ENCODE peak calls at places on chromosomes 4 and X, in ten cellular contexts. L is activated B cell treated with CpG ODN at 0.5 μM for 24 hours; M is stimulated activated naive CD4-positive, alpha-beta T cell; J is T-helper 2 cell; K is activated T-cell treated with anti-CD3 and anti-CD28 coated beads, Interleukin-2, amount 50 U/mL, for 1 hour; A is NCI-H1092 treated with DMSO at 0.1 percent for 48 hours; H is EL; S is BE2C; Q is A673; P is CD4-positive, alpha-beta T cell. F is an unnamed sample.

GRCh38 chrX:264634-265455 is 16.3 kb upstream of the PLCXD1 start:
- DNase-seq in H (no peak), Q (no peak), P (no peak), M (no peak), L (no peak), K (no peak), A (no peak), S (no peak), J (no peak), F (no peak)

GRCh38 chr4:80202190-80202711 is 4.9 kb downstream of the PRDM8 start:
- DNase-seq in K (peak; percentile 87), M (peak; percentile 65), J (peak; percentile 74), A (peak; percentile 70), H (peak; percentile 83), Q (peak; percentile 57), P (peak; percentile 78), S (peak; percentile 72), L (peak; percentile 84), F (peak; percentile 78)

GRCh38 chr4:37914539-37914938 is 23.7 kb downstream of the TBC1D1 start:
- DNase-seq in J (no peak), A (no peak), P (no peak), L (no peak), S (no peak), M (no peak), H (no peak), K (no peak), Q (no peak), F (no peak)

GRCh38 chrX:93874554-93874953 is 200.5 kb downstream of the FAM133A start:
- DNase-seq in H (no peak), S (peak; percentile 3), M (no peak), L (no peak), J (no peak), A (no peak), Q (peak; percentile 51), P (no peak), K (no peak), F (no peak)

GRCh38 chrX:108165349-108166111 is 74.0 kb downstream of the ATG4A start:
- DNase-seq in M (no peak), H (peak; percentile 37), P (no peak), K (no peak), L (no peak), Q (peak; percentile 38), S (no peak), J (no peak), A (no peak), F (no peak)

GRCh38 chr4:119559044-119559647 is 69.5 kb downstream of the PDE5A start:
- DNase-seq in P (no peak), M (no peak), Q (peak; percentile 60), A (peak; percentile 39), K (no peak), L (no peak), S (no peak), J (no peak), H (peak; percentile 55), F (no peak)

GRCh38 chr4:173538148-173538902 is 8.3 kb upstream of the HAND2 start:
- DNase-seq in P (no peak), K (no peak), L (no peak), J (no peak), A (peak; percentile 58), M (no peak), Q (peak; percentile 71), S (peak; percentile 66), H (no peak), F (no peak)

GRCh38 chrX:9197231-9197630 is 163.3 kb upstream of the FAM9B start:
- DNase-seq in Q (no peak), A (no peak), J (no peak), K (no peak), P (no peak), L (no peak), H (peak; percentile 19), S (no peak), M (no peak), F (no peak)

GRCh38 chrX:132022115-132022862 is 813 bp upstream of the STK26 start:
- DNase-seq in M (no peak), P (no peak), L (no peak), Q (peak; percentile 23), K (no peak), J (peak; percentile 51), A (no peak), H (no peak), S (no peak), F (no peak)

GRCh38 chr4:122764071-122764807 is 31.7 kb downstream of the BBS12 start:
- DNase-seq in M (no peak), J (no peak), H (peak; percentile 89), S (no peak), A (no peak), Q (no peak), P (no peak), K (no peak), L (no peak), F (no peak)

GRCh38 chr4:98746530-98746929 is 88.1 kb upstream of the TSPAN5 start:
- DNase-seq in S (no peak), H (peak; percentile 21), M (no peak), Q (peak; percentile 44), K (no peak), P (no peak), A (no peak), L (no peak), J (no peak), F (no peak)

GRCh38 chr4:24203896-24204295 is 314.0 kb upstream of the PPARGC1A start:
- DNase-seq in S (no peak), M (no peak), Q (no peak), P (no peak), A (no peak), K (no peak), H (no peak), L (no peak), J (no peak), F (no peak)

GRCh38 chrX:6898371-6898770 is 249.1 kb upstream of the STS start:
- DNase-seq in P (no peak), L (no peak), H (no peak), S (no peak), J (no peak), M (no peak), K (no peak), A (no peak), Q (no peak), F (no peak)

GRCh38 chrX:56569378-56570061 is 6.1 kb downstream of the UBQLN2 start:
- DNase-seq in J (no peak), Q (no peak), H (no peak), S (no peak), P (no peak), M (no peak), K (no peak), A (no peak), L (no peak), F (no peak)

GRCh38 chr4:172040766-172041165 is 227.6 kb downstream of the GALNTL6 start:
- DNase-seq in A (no peak), K (no peak), L (no peak), J (no peak), Q (no peak), S (no peak), P (no peak), H (no peak), M (no peak), F (no peak)

GRCh38 chr4:42671431-42672194 is 14.7 kb upstream of the ATP8A1 start:
- DNase-seq in M (no peak), Q (no peak), H (no peak), J (peak; percentile 85), S (no peak), L (no peak), A (no peak), P (peak; percentile 14), K (no peak), F (peak; percentile 48)

GRCh38 chrX:9928083-9928482 is 39.1 kb upstream of the CLDN34 start:
- DNase-seq in S (no peak), J (no peak), A (peak; percentile 32), L (no peak), H (no peak), K (no peak), P (no peak), Q (peak; percentile 74), M (no peak), F (no peak)

GRCh38 chrX:15143050-15143824 is 126.6 kb downstream of the ASB9 start:
- DNase-seq in Q (peak; percentile 46), K (peak; percentile 54), H (peak; percentile 30), S (peak; percentile 51), M (peak; percentile 3), J (peak; percentile 43), A (peak; percentile 69), P (peak; percentile 49), L (no peak), F (peak; percentile 3)

GRCh38 chr4:22850630-22851029 is 157.9 kb downstream of the GBA3 start:
- DNase-seq in P (no peak), S (no peak), A (peak; percentile 46), M (no peak), J (no peak), Q (no peak), L (no peak), K (no peak), H (no peak), F (no peak)

GRCh38 chr4:173752610-173753009 is 222.6 kb upstream of the HAND2 start:
- DNase-seq in H (peak; percentile 50), M (no peak), Q (peak; percentile 42), K (no peak), P (no peak), L (no peak), A (no peak), J (peak; percentile 45), S (peak; percentile 77), F (no peak)

GRCh38 chr4:10020106-10020505 is 1.2 kb downstream of the SLC2A9 start:
- DNase-seq in Q (no peak), H (no peak), S (no peak), M (no peak), P (no peak), L (no peak), A (no peak), K (no peak), J (no peak), F (no peak)

GRCh38 chr4:32417113-32417704 is 1697.0 kb downstream of the PCDH7 start:
- DNase-seq in A (no peak), S (no peak), H (no peak), J (no peak), P (no peak), Q (no peak), M (no peak), K (no peak), L (no peak), F (no peak)

GRCh38 chr4:180330521-180330920 is 1912.7 kb upstream of the TENM3 start:
- DNase-seq in A (no peak), H (no peak), K (no peak), P (no peak), Q (no peak), M (no peak), L (no peak), J (no peak), S (no peak), F (no peak)

GRCh38 chr4:24141836-24142235 is 252.0 kb upstream of the PPARGC1A start:
- DNase-seq in H (peak; percentile 6), J (no peak), K (no peak), P (no peak), Q (no peak), S (no peak), A (no peak), M (no peak), L (no peak), F (no peak)

GRCh38 chr4:121408-122084 is 2.8 kb upstream of the ZNF718 start:
- DNase-seq in J (peak; percentile 59), L (no peak), M (no peak), S (no peak), K (no peak), P (no peak), A (no peak), Q (no peak), H (no peak), F (no peak)

GRCh38 chrX:138914751-138915150 is 203.2 kb upstream of the FGF13 start:
- DNase-seq in P (no peak), A (no peak), J (no peak), S (no peak), L (no peak), Q (no peak), M (no peak), H (no peak), K (no peak), F (no peak)

GRCh38 chr4:8342651-8343050 is 73.1 kb downstream of the HTRA3 start:
- DNase-seq in M (no peak), J (no peak), Q (no peak), L (no peak), S (no peak), H (no peak), A (no peak), K (no peak), P (no peak), F (no peak)

GRCh38 chrX:24264383-24264782 is 49.5 kb downstream of the SUPT20HL2 start:
- DNase-seq in H (no peak), S (no peak), Q (no peak), M (no peak), P (no peak), J (no peak), K (no peak), A (no peak), L (no peak), F (no peak)

F was measured in NK-92 treated with Interleukin-12 subunit alpha and Interleukin-12 subunit beta, amount 100 ng/mL, for 24 hours.